ENCODE peak calls at places on chromosomes 16 and 17, in four cellular contexts. G is NAMALWA, M is cardiac muscle cell, Y is WTC11. A is an unnamed sample.

GRCh38 chr17:50931003-50931878 is 65.1 kb upstream of the TOB1 start:
- DNase-seq in G (peak), M (peak), Y (peak), A (peak)

GRCh38 chr17:36850794-36851193 is 86.5 kb upstream of the LHX1 start:
- DNase-seq in Y (no peak), G (no peak), M (no peak), A (no peak)

GRCh38 chr16:3481696-3482658 is 13.3 kb downstream of the C16orf90 start:
- DNase-seq in Y (no peak), M (no peak), G (no peak), A (no peak)

GRCh38 chr17:76866774-76867577 is 1.2 kb upstream of the MGAT5B start:
- DNase-seq in M (no peak), G (no peak), Y (no peak), A (no peak)

GRCh38 chr16:154223-155030 is 2.0 kb downstream of the HBZ start:
- DNase-seq in Y (no peak), G (no peak), M (peak), A (peak)

GRCh38 chr16:76265434-76266045 is 11.7 kb upstream of the CNTNAP4 start:
- DNase-seq in G (peak), M (no peak), Y (peak), A (peak)

GRCh38 chr16:11101695-11102522 is 154.1 kb downstream of the SOCS1 start:
- DNase-seq in M (no peak), G (no peak), Y (no peak), A (no peak)

GRCh38 chr17:56742601-56743000 is 91.1 kb downstream of the C17orf67 start:
- DNase-seq in Y (no peak), G (no peak), M (no peak), A (no peak)

GRCh38 chr16:25713785-25714570 is 22.2 kb downstream of the HS3ST4 start:
- DNase-seq in G (no peak), Y (no peak), M (no peak), A (no peak)

GRCh38 chr17:11122908-11123307 is 118.1 kb upstream of the SHISA6 start:
- DNase-seq in G (no peak), Y (no peak), M (no peak), A (no peak)

GRCh38 chr16:50244504-50245416 is 21.6 kb upstream of the ADCY7 start:
- DNase-seq in G (no peak), M (no peak), Y (peak), A (peak)

GRCh38 chr16:14562691-14563491 is 67.2 kb downstream of the PARN start:
- DNase-seq in G (peak), M (peak), Y (no peak), A (no peak)

GRCh38 chr16:69651217-69651616 is 75.1 kb downstream of the NQO1 start:
- DNase-seq in M (no peak), G (no peak), Y (no peak), A (no peak)

GRCh38 chr17:56707312-56708219 is 114.1 kb downstream of the NOG start:
- DNase-seq in Y (peak), G (no peak), M (peak), A (peak)

GRCh38 chr17:43449470-43450202 is 34.1 kb upstream of the DHX8 start:
- DNase-seq in Y (no peak), G (no peak), M (no peak), A (peak)

GRCh38 chr17:82023447-82024241 is 539 bp downstream of the LRRC45 start:
- DNase-seq in G (peak), M (peak), Y (peak), A (peak)

GRCh38 chr17:19370493-19370960 is 7.8 kb upstream of the MAPK7 start:
- DNase-seq in G (no peak), Y (no peak), M (no peak), A (no peak)

GRCh38 chr16:716250-716607 is 1.3 kb downstream of the METRN start:
- DNase-seq in M (peak), G (no peak), Y (peak), A (peak)

GRCh38 chr16:67164599-67165061 is at the start of gene HSF4:
- DNase-seq in Y (no peak), G (no peak), M (peak), A (no peak)

GRCh38 chr16:28014851-28015250 is 48.7 kb downstream of the GSG1L start:
- DNase-seq in M (no peak), Y (no peak), G (no peak), A (no peak)

GRCh38 chr17:27596571-27597187 is 34.3 kb upstream of the LGALS9 start:
- DNase-seq in M (no peak), G (no peak), Y (no peak), A (no peak)